ENCODE peak calls at places on chromosomes 7 and 10, in eight cellular contexts. One of them, this sample, is unnamed.

GRCh38 chr10:113113918-113114317 is 163.9 kb downstream of the TCF7L2 start:
- DNase-seq in DMS 273 treated with DMSO at 0.1 percent for 48 hours: no peak
- DNase-seq in nucleus accumbens: no peak
- DNase-seq in EH: no peak
- DNase-seq in stimulated activated CD4-positive, alpha-beta T cell treated with anti-CD3 and anti-CD28 coated beads, Interleukin-15, amount 100 ng/mL, for 1 hour: no peak
- DNase-seq in glutamatergic neuron: no peak
- DNase-seq in upper lobe of right lung: no peak
- DNase-seq in fibroblast of the aortic adventitia: peak; percentile 48
- DNase-seq in this sample: no peak

GRCh38 chr7:20831976-20832375 is 45.3 kb upstream of the SP8 start:
- DNase-seq in DMS 273 treated with DMSO at 0.1 percent for 48 hours: no peak
- DNase-seq in stimulated activated CD4-positive, alpha-beta T cell treated with anti-CD3 and anti-CD28 coated beads, Interleukin-15, amount 100 ng/mL, for 1 hour: no peak
- DNase-seq in nucleus accumbens: no peak
- DNase-seq in EH: no peak
- DNase-seq in glutamatergic neuron: no peak
- DNase-seq in upper lobe of right lung: no peak
- DNase-seq in fibroblast of the aortic adventitia: no peak
- DNase-seq in this sample: no peak

GRCh38 chr7:140541513-140542192 is 62.3 kb upstream of the MKRN1 start:
- DNase-seq in DMS 273 treated with DMSO at 0.1 percent for 48 hours: peak; percentile 80
- DNase-seq in upper lobe of right lung: no peak
- DNase-seq in nucleus accumbens: no peak
- DNase-seq in glutamatergic neuron: peak; percentile 87
- DNase-seq in stimulated activated CD4-positive, alpha-beta T cell treated with anti-CD3 and anti-CD28 coated beads, Interleukin-15, amount 100 ng/mL, for 1 hour: no peak
- DNase-seq in EH: peak; percentile 98
- DNase-seq in fibroblast of the aortic adventitia: peak; percentile 95
- DNase-seq in this sample: no peak

GRCh38 chr7:2521952-2522591 is 2.5 kb downstream of the LFNG start:
- DNase-seq in DMS 273 treated with DMSO at 0.1 percent for 48 hours: no peak
- DNase-seq in EH: peak; percentile 60
- DNase-seq in upper lobe of right lung: no peak
- DNase-seq in nucleus accumbens: no peak
- DNase-seq in glutamatergic neuron: no peak
- DNase-seq in stimulated activated CD4-positive, alpha-beta T cell treated with anti-CD3 and anti-CD28 coated beads, Interleukin-15, amount 100 ng/mL, for 1 hour: peak; percentile 48
- DNase-seq in fibroblast of the aortic adventitia: no peak
- DNase-seq in this sample: peak; percentile 74

GRCh38 chr7:6162650-6163366 is 109.6 kb downstream of the CYTH3 start:
- DNase-seq in nucleus accumbens: no peak
- DNase-seq in stimulated activated CD4-positive, alpha-beta T cell treated with anti-CD3 and anti-CD28 coated beads, Interleukin-15, amount 100 ng/mL, for 1 hour: no peak
- DNase-seq in fibroblast of the aortic adventitia: no peak
- DNase-seq in glutamatergic neuron: no peak
- DNase-seq in DMS 273 treated with DMSO at 0.1 percent for 48 hours: no peak
- DNase-seq in upper lobe of right lung: peak; percentile 52
- DNase-seq in EH: no peak
- DNase-seq in this sample: no peak

GRCh38 chr10:49441488-49442476 is 45.9 kb upstream of the DRGX start:
- DNase-seq in nucleus accumbens: no peak
- DNase-seq in fibroblast of the aortic adventitia: no peak
- DNase-seq in EH: no peak
- DNase-seq in glutamatergic neuron: no peak
- DNase-seq in stimulated activated CD4-positive, alpha-beta T cell treated with anti-CD3 and anti-CD28 coated beads, Interleukin-15, amount 100 ng/mL, for 1 hour: no peak
- DNase-seq in upper lobe of right lung: no peak
- DNase-seq in DMS 273 treated with DMSO at 0.1 percent for 48 hours: no peak
- DNase-seq in this sample: no peak

GRCh38 chr7:151420144-151420543 is 10.3 kb upstream of the WDR86 start:
- DNase-seq in stimulated activated CD4-positive, alpha-beta T cell treated with anti-CD3 and anti-CD28 coated beads, Interleukin-15, amount 100 ng/mL, for 1 hour: no peak
- DNase-seq in fibroblast of the aortic adventitia: no peak
- DNase-seq in nucleus accumbens: no peak
- DNase-seq in glutamatergic neuron: no peak
- DNase-seq in EH: no peak
- DNase-seq in DMS 273 treated with DMSO at 0.1 percent for 48 hours: no peak
- DNase-seq in upper lobe of right lung: no peak
- DNase-seq in this sample: no peak

GRCh38 chr7:96686305-96686704 is 23.3 kb downstream of the SEM1 start:
- DNase-seq in DMS 273 treated with DMSO at 0.1 percent for 48 hours: no peak
- DNase-seq in EH: peak; percentile 53
- DNase-seq in nucleus accumbens: no peak
- DNase-seq in stimulated activated CD4-positive, alpha-beta T cell treated with anti-CD3 and anti-CD28 coated beads, Interleukin-15, amount 100 ng/mL, for 1 hour: no peak
- DNase-seq in fibroblast of the aortic adventitia: no peak
- DNase-seq in glutamatergic neuron: no peak
- DNase-seq in upper lobe of right lung: no peak
- DNase-seq in this sample: no peak

GRCh38 chr7:98066934-98067507 is 39.6 kb upstream of the LMTK2 start:
- DNase-seq in nucleus accumbens: no peak
- DNase-seq in fibroblast of the aortic adventitia: no peak
- DNase-seq in glutamatergic neuron: no peak
- DNase-seq in EH: no peak
- DNase-seq in DMS 273 treated with DMSO at 0.1 percent for 48 hours: no peak
- DNase-seq in upper lobe of right lung: no peak
- DNase-seq in stimulated activated CD4-positive, alpha-beta T cell treated with anti-CD3 and anti-CD28 coated beads, Interleukin-15, amount 100 ng/mL, for 1 hour: no peak
- DNase-seq in this sample: no peak

GRCh38 chr10:95511314-95511713 is 49.9 kb downstream of the SORBS1 start:
- DNase-seq in fibroblast of the aortic adventitia: no peak
- DNase-seq in upper lobe of right lung: no peak
- DNase-seq in nucleus accumbens: no peak
- DNase-seq in DMS 273 treated with DMSO at 0.1 percent for 48 hours: no peak
- DNase-seq in EH: no peak
- DNase-seq in glutamatergic neuron: no peak
- DNase-seq in stimulated activated CD4-positive, alpha-beta T cell treated with anti-CD3 and anti-CD28 coated beads, Interleukin-15, amount 100 ng/mL, for 1 hour: no peak
- DNase-seq in this sample: no peak

GRCh38 chr7:27745064-27745583 is 5.2 kb downstream of the TAX1BP1 start:
- DNase-seq in upper lobe of right lung: no peak
- DNase-seq in DMS 273 treated with DMSO at 0.1 percent for 48 hours: peak; percentile 47
- DNase-seq in stimulated activated CD4-positive, alpha-beta T cell treated with anti-CD3 and anti-CD28 coated beads, Interleukin-15, amount 100 ng/mL, for 1 hour: no peak
- DNase-seq in EH: peak; percentile 84
- DNase-seq in nucleus accumbens: no peak
- DNase-seq in glutamatergic neuron: no peak
- DNase-seq in fibroblast of the aortic adventitia: peak; percentile 88
- DNase-seq in this sample: no peak

GRCh38 chr10:33869089-33869488 is 534.6 kb upstream of the NRP1 start:
- DNase-seq in nucleus accumbens: no peak
- DNase-seq in stimulated activated CD4-positive, alpha-beta T cell treated with anti-CD3 and anti-CD28 coated beads, Interleukin-15, amount 100 ng/mL, for 1 hour: no peak
- DNase-seq in fibroblast of the aortic adventitia: peak; percentile 20
- DNase-seq in glutamatergic neuron: no peak
- DNase-seq in DMS 273 treated with DMSO at 0.1 percent for 48 hours: no peak
- DNase-seq in EH: peak; percentile 24
- DNase-seq in upper lobe of right lung: no peak
- DNase-seq in this sample: no peak

GRCh38 chr10:110600487-110601101 is 33.1 kb downstream of the SMC3 start:
- DNase-seq in upper lobe of right lung: no peak
- DNase-seq in stimulated activated CD4-positive, alpha-beta T cell treated with anti-CD3 and anti-CD28 coated beads, Interleukin-15, amount 100 ng/mL, for 1 hour: no peak
- DNase-seq in nucleus accumbens: peak; percentile 2
- DNase-seq in EH: peak; percentile 74
- DNase-seq in glutamatergic neuron: no peak
- DNase-seq in DMS 273 treated with DMSO at 0.1 percent for 48 hours: no peak
- DNase-seq in fibroblast of the aortic adventitia: peak; percentile 70
- DNase-seq in this sample: no peak

This sample was measured in lower lobe of right lung.